ENCODE peak calls at places on chromosomes 5 and 9, in nine cellular contexts. X is PC-9, L is breast epithelium, U is heart left ventricle, P is esophagus muscularis mucosa, K is upper lobe of left lung, C is A549, T is lung, B is fibroblast of lung. D is an unnamed sample.

GRCh38 chr9:82363236-82363635 is 374.7 kb downstream of the SPATA31D1 start:
- DNase-seq in U (no peak), P (no peak), X (no peak), C (no peak), L (no peak), T (no peak), K (no peak), B (no peak), D (no peak)

GRCh38 chr9:134428559-134428958 is 102.3 kb downstream of the RXRA start:
- DNase-seq in P (no peak), U (no peak), X (no peak), L (no peak), B (no peak), K (no peak), T (no peak), C (no peak), D (no peak)

GRCh38 chr5:151156732-151157402 is 712 bp downstream of the ANXA6 start:
- DNase-seq in P (no peak), C (no peak), X (no peak), T (no peak), K (no peak), U (peak; percentile 23), B (peak; percentile 35), L (no peak), D (no peak)

GRCh38 chr5:149125386-149125891 is 15.9 kb upstream of the ABLIM3 start:
- DNase-seq in L (no peak), K (peak; percentile 37), T (no peak), X (peak; percentile 75), B (peak; percentile 26), C (no peak), U (no peak), P (peak; percentile 90), D (peak; percentile 48)

GRCh38 chr5:169226904-169227303 is 74.0 kb downstream of the SLIT3 start:
- DNase-seq in U (no peak), P (no peak), C (no peak), T (no peak), K (no peak), L (no peak), X (no peak), B (no peak), D (no peak)

GRCh38 chr9:12972608-12973589 is 198.1 kb downstream of the LURAP1L start:
- DNase-seq in P (no peak), U (no peak), T (no peak), L (peak; percentile 53), C (no peak), B (peak; percentile 48), K (no peak), X (no peak), D (peak; percentile 12)

GRCh38 chr5:153818626-153819025 is 220.1 kb downstream of the FAM114A2 start:
- DNase-seq in P (no peak), K (no peak), X (no peak), T (no peak), C (no peak), U (no peak), B (no peak), L (no peak), D (no peak)

GRCh38 chr5:122845253-122846050 is at the start of gene SNX24:
- DNase-seq in U (peak; percentile 83), X (peak; percentile 76), C (peak; percentile 81), B (peak; percentile 71), L (peak; percentile 72), P (peak; percentile 93), K (peak; percentile 87), T (peak; percentile 82), D (peak; percentile 89)

GRCh38 chr5:138962619-138963370 is 87.7 kb upstream of the LRRTM2 start:
- DNase-seq in T (no peak), X (no peak), B (no peak), P (no peak), L (no peak), U (no peak), C (no peak), K (no peak), D (no peak)

GRCh38 chr5:65876970-65877369 is 49.4 kb upstream of the ERBIN start:
- DNase-seq in U (no peak), C (no peak), K (no peak), T (no peak), P (no peak), X (no peak), B (no peak), L (no peak), D (no peak)

GRCh38 chr9:91483189-91483691 is 59.6 kb upstream of the NFIL3 start:
- DNase-seq in L (no peak), T (no peak), C (no peak), K (no peak), B (peak; percentile 74), U (peak; percentile 65), X (no peak), P (no peak), D (no peak)
- H3K4me3 ChIP-seq in L (no peak overlapping the region), T (no peak overlapping the region), C (no peak overlapping the region), K (no peak overlapping the region), B (no peak overlapping the region), U (peak overlapping the region; percentile 41), X (no peak overlapping the region), P (no peak overlapping the region), D (no peak overlapping the region)

DNA sequence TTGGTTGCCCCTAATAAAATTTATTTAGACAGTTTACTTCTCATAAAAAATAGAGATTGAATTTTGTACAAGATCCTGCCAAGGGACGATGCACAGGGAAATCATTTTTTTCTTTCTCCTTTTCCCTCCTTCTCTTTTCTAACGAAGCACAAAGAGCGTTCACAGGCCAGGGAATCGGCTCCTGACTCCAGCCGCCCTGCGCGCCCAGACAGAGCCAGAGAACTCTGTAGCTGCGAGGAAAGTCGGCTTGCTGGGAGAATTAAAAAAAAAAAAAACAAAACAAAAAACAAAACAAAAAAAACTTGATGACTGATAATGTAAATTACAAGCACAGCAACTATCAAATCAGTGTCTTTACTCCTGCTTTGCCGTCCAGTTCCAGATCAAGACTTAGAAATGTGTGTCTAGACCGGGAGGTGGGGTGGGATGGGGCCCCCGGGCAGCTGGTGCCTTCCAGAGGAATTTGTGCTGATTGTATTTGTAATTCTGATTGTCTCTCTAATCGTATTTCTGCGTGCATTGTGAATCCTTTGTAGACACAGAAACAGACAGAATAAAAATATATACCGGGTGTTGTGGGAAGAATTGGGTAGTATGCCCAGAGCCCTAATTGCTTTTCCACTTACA is 3.6 kb upstream of the OTP start:
- DNase-seq in K (no peak), U (no peak), L (no peak), C (no peak), B (no peak), X (no peak), P (no peak), T (no peak), D (no peak)
- TF ChIP-seq CTCF in K (no peak), U (no peak), L (no peak), C (no peak), B (no peak), X (no peak), P (no peak), T (no peak), D (no peak)

DNA sequence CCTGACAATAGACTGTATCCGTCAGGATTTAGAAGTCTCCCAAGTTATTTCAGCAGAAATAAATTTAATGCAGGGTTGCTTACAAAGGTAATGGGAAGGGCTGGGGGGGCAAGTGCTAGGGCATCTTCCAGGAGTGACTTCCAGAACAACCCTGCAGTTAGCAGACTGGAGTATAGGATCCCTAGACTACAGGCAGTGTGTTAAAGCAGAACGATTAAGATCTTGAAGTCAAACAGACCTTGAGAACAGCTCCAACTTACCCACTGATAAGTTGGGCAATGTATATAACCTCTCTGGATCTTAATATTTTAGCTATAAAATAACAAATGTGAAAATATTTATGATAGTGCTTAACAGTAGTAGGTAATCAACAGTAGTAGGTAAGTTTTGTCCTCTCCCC is 113.6 kb upstream of the LIFR start:
- DNase-seq in P (no peak), B (no peak), X (no peak), C (no peak), T (no peak), L (no peak), K (no peak), U (no peak), D (no peak)
- H3K4me1 ChIP-seq in P (peaks cover 7% of the 10 kb centered on the region), B (no peaks in the 10 kb centered on the region), X (peaks cover 9% of the 10 kb centered on the region), C (peaks cover 35% of the 10 kb centered on the region), T (peaks cover 3% of the 10 kb centered on the region), L (no peaks in the 10 kb centered on the region), K (no peaks in the 10 kb centered on the region), U (peaks cover 5% of the 10 kb centered on the region), D (peaks cover 8% of the 10 kb centered on the region)

GRCh38 chr9:117290809-117291208 is 124.0 kb downstream of the ASTN2 start:
- DNase-seq in L (no peak), B (peak; percentile 21), U (no peak), T (no peak), X (no peak), P (no peak), C (no peak), K (no peak), D (no peak)
- H3K4me3 ChIP-seq in L (no peak overlapping the region), B (no peak overlapping the region), U (no peak overlapping the region), T (no peak overlapping the region), X (no peak overlapping the region), P (no peak overlapping the region), C (no peak overlapping the region), K (no peak overlapping the region), D (no peak overlapping the region)

GRCh38 chr9:95097279-95097678 is 220.2 kb downstream of the FANCC start:
- DNase-seq in C (no peak), T (no peak), K (no peak), U (no peak), P (no peak), L (no peak), B (no peak), X (no peak), D (peak; percentile 55)

GRCh38 chr9:95095619-95096355 is 221.7 kb downstream of the FANCC start:
- DNase-seq in B (no peak), K (no peak), T (no peak), L (no peak), P (no peak), X (no peak), U (no peak), C (no peak), D (no peak)

GRCh38 chr9:95096381-95096780 is 221.1 kb downstream of the FANCC start:
- DNase-seq in L (no peak), U (no peak), K (no peak), T (no peak), C (no peak), X (no peak), B (no peak), P (no peak), D (peak; percentile 52)

GRCh38 chr9:95098391-95098921 is 219.1 kb downstream of the FANCC start:
- DNase-seq in P (no peak), U (no peak), C (no peak), X (no peak), K (no peak), L (no peak), T (no peak), B (no peak), D (peak; percentile 44)

DNA sequence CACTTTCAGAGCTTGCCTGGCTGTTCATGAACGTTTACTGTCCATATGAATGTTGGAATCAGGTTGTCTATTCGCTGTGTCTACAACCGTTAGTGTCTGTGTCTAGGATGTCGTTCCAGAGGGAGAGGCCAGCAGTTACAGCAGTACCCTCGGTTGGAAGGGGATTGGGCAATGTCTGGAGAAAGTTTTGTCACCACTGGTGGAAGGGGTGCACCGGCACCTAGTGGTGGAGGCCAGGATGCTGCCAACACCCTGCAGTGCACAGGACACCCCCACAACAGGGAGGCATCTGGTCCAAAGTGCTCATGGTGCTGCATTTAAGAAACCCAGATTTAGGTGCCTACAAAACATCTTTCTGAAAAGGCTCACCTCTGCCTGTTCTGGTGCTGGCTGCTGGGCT is 220.7 kb downstream of the FANCC start:
- DNase-seq in X (no peak), C (no peak), L (no peak), P (no peak), T (no peak), U (no peak), K (no peak), B (no peak), D (no peak)
- TF ChIP-seq CTCF in X (no peak), C (no peak), L (no peak), P (no peak), T (no peak), U (peak; percentile 2), K (no peak), B (peak; percentile 12), D (no peak)

GRCh38 chr5:95818181-95819147 is 4.1 kb downstream of the GLRX start:
- DNase-seq in T (peak; percentile 55), L (no peak), B (no peak), C (no peak), U (no peak), P (no peak), X (no peak), K (peak; percentile 76), D (no peak)
- H3K4me1 ChIP-seq in T (peaks cover 16% of the 10 kb centered on the region), L (peaks cover 5% of the 10 kb centered on the region), B (peaks cover 4% of the 10 kb centered on the region), C (peaks cover 42% of the 10 kb centered on the region), U (peaks cover 61% of the 10 kb centered on the region), P (peaks cover 58% of the 10 kb centered on the region), X (peaks cover 15% of the 10 kb centered on the region), K (peaks cover 63% of the 10 kb centered on the region), D (peaks cover 7% of the 10 kb centered on the region)